ENCODE peak calls at places on chromosomes 3 and 15, in eight cellular contexts. One of them, this sample, is unnamed.

GRCh38 chr3:51354766-51355615 is 30.1 kb upstream of the MANF start:
- DNase-seq in WERI-Rb-1: peak
- DNase-seq in Ammon's horn: peak
- DNase-seq in hippocampal formation: no peak
- DNase-seq in NCI-H460: no peak
- DNase-seq in GM12865: no peak
- DNase-seq in T-helper 1 cell: no peak
- DNase-seq in endothelial cell: no peak
- DNase-seq in this sample: no peak

GRCh38 chr3:133269393-133269792 is 130.5 kb upstream of the BFSP2 start:
- DNase-seq in Ammon's horn: no peak
- DNase-seq in NCI-H460: no peak
- DNase-seq in hippocampal formation: no peak
- DNase-seq in WERI-Rb-1: peak
- DNase-seq in GM12865: no peak
- DNase-seq in T-helper 1 cell: no peak
- DNase-seq in endothelial cell: no peak
- DNase-seq in this sample: no peak

GRCh38 chr3:1190576-1190975 is 97.8 kb downstream of the CNTN6 start:
- DNase-seq in WERI-Rb-1: no peak
- DNase-seq in T-helper 1 cell: no peak
- DNase-seq in GM12865: no peak
- DNase-seq in Ammon's horn: no peak
- DNase-seq in NCI-H460: no peak
- DNase-seq in endothelial cell: no peak
- DNase-seq in hippocampal formation: no peak
- DNase-seq in this sample: no peak

GRCh38 chr15:74365619-74366445 is 1.6 kb downstream of the CYP11A1 start:
- DNase-seq in T-helper 1 cell: no peak
- DNase-seq in NCI-H460: no peak
- DNase-seq in hippocampal formation: no peak
- DNase-seq in Ammon's horn: no peak
- DNase-seq in GM12865: no peak
- DNase-seq in WERI-Rb-1: no peak
- DNase-seq in endothelial cell: peak
- DNase-seq in this sample: no peak

GRCh38 chr15:37001436-37001835 is 98.9 kb downstream of the MEIS2 start:
- DNase-seq in Ammon's horn: no peak
- DNase-seq in hippocampal formation: no peak
- DNase-seq in GM12865: no peak
- DNase-seq in NCI-H460: no peak
- DNase-seq in T-helper 1 cell: no peak
- DNase-seq in endothelial cell: no peak
- DNase-seq in WERI-Rb-1: no peak
- DNase-seq in this sample: no peak

GRCh38 chr15:100842756-100843730 is 36.6 kb upstream of the ALDH1A3 start:
- DNase-seq in GM12865: no peak
- DNase-seq in T-helper 1 cell: no peak
- DNase-seq in WERI-Rb-1: no peak
- DNase-seq in Ammon's horn: peak
- DNase-seq in NCI-H460: no peak
- DNase-seq in hippocampal formation: peak
- DNase-seq in endothelial cell: no peak
- DNase-seq in this sample: no peak

GRCh38 chr15:79243723-79244122 is 38.8 kb upstream of the ANKRD34C start:
- DNase-seq in WERI-Rb-1: no peak
- DNase-seq in Ammon's horn: peak
- DNase-seq in GM12865: no peak
- DNase-seq in hippocampal formation: no peak
- DNase-seq in endothelial cell: no peak
- DNase-seq in T-helper 1 cell: no peak
- DNase-seq in NCI-H460: no peak
- DNase-seq in this sample: no peak

GRCh38 chr3:64575211-64575844 is 112.5 kb downstream of the ADAMTS9 start:
- DNase-seq in hippocampal formation: no peak
- DNase-seq in endothelial cell: peak
- DNase-seq in WERI-Rb-1: peak
- DNase-seq in Ammon's horn: no peak
- DNase-seq in NCI-H460: no peak
- DNase-seq in GM12865: peak
- DNase-seq in T-helper 1 cell: no peak
- DNase-seq in this sample: no peak

GRCh38 chr3:48240000-48240710 is 749 bp upstream of the ZNF589 start:
- DNase-seq in endothelial cell: peak
- DNase-seq in hippocampal formation: no peak
- DNase-seq in T-helper 1 cell: no peak
- DNase-seq in GM12865: no peak
- DNase-seq in WERI-Rb-1: no peak
- DNase-seq in NCI-H460: no peak
- DNase-seq in Ammon's horn: no peak
- DNase-seq in this sample: no peak

GRCh38 chr3:23877324-23877980 is 39.3 kb downstream of the NKIRAS1 start:
- DNase-seq in T-helper 1 cell: no peak
- DNase-seq in GM12865: no peak
- DNase-seq in NCI-H460: peak
- DNase-seq in WERI-Rb-1: no peak
- DNase-seq in hippocampal formation: peak
- DNase-seq in endothelial cell: no peak
- DNase-seq in Ammon's horn: no peak
- DNase-seq in this sample: peak

GRCh38 chr3:197493049-197493448 is 62.7 kb downstream of the BDH1 start:
- DNase-seq in hippocampal formation: no peak
- DNase-seq in Ammon's horn: no peak
- DNase-seq in GM12865: no peak
- DNase-seq in T-helper 1 cell: no peak
- DNase-seq in endothelial cell: no peak
- DNase-seq in WERI-Rb-1: no peak
- DNase-seq in NCI-H460: no peak
- DNase-seq in this sample: no peak

GRCh38 chr15:51312132-51312531 is 26.3 kb downstream of the CYP19A1 start:
- DNase-seq in GM12865: no peak
- DNase-seq in endothelial cell: no peak
- DNase-seq in NCI-H460: no peak
- DNase-seq in hippocampal formation: no peak
- DNase-seq in WERI-Rb-1: no peak
- DNase-seq in Ammon's horn: no peak
- DNase-seq in T-helper 1 cell: no peak
- DNase-seq in this sample: no peak

GRCh38 chr3:157632081-157632480 is 128.9 kb upstream of the VEPH1 start:
- DNase-seq in endothelial cell: no peak
- DNase-seq in WERI-Rb-1: no peak
- DNase-seq in hippocampal formation: no peak
- DNase-seq in T-helper 1 cell: no peak
- DNase-seq in GM12865: no peak
- DNase-seq in NCI-H460: no peak
- DNase-seq in Ammon's horn: no peak
- DNase-seq in this sample: no peak

GRCh38 chr3:182568206-182568605 is 225.1 kb upstream of the ATP11B start:
- DNase-seq in Ammon's horn: no peak
- DNase-seq in endothelial cell: no peak
- DNase-seq in hippocampal formation: no peak
- DNase-seq in NCI-H460: no peak
- DNase-seq in T-helper 1 cell: no peak
- DNase-seq in GM12865: no peak
- DNase-seq in WERI-Rb-1: no peak
- DNase-seq in this sample: no peak

GRCh38 chr3:11211531-11212300 is 57.4 kb downstream of the HRH1 start:
- DNase-seq in GM12865: no peak
- DNase-seq in Ammon's horn: no peak
- DNase-seq in WERI-Rb-1: no peak
- DNase-seq in endothelial cell: no peak
- DNase-seq in hippocampal formation: no peak
- DNase-seq in T-helper 1 cell: no peak
- DNase-seq in NCI-H460: no peak
- DNase-seq in this sample: no peak

GRCh38 chr3:36705015-36705414 is 59.3 kb downstream of the DCLK3 start:
- DNase-seq in GM12865: no peak
- DNase-seq in NCI-H460: no peak
- DNase-seq in WERI-Rb-1: no peak
- DNase-seq in T-helper 1 cell: no peak
- DNase-seq in Ammon's horn: no peak
- DNase-seq in hippocampal formation: no peak
- DNase-seq in endothelial cell: no peak
- DNase-seq in this sample: no peak

GRCh38 chr3:185312006-185312405 is 50.9 kb upstream of the MAP3K13 start:
- DNase-seq in GM12865: peak
- DNase-seq in T-helper 1 cell: no peak
- DNase-seq in Ammon's horn: no peak
- DNase-seq in NCI-H460: no peak
- DNase-seq in endothelial cell: no peak
- DNase-seq in hippocampal formation: no peak
- DNase-seq in WERI-Rb-1: no peak
- DNase-seq in this sample: no peak

GRCh38 chr3:49493901-49494300 is 23.8 kb downstream of the DAG1 start:
- DNase-seq in T-helper 1 cell: no peak
- DNase-seq in NCI-H460: no peak
- DNase-seq in endothelial cell: no peak
- DNase-seq in GM12865: no peak
- DNase-seq in hippocampal formation: no peak
- DNase-seq in WERI-Rb-1: no peak
- DNase-seq in Ammon's horn: no peak
- DNase-seq in this sample: no peak

GRCh38 chr3:64354221-64354620 is 129.0 kb upstream of the PRICKLE2 start:
- DNase-seq in endothelial cell: no peak
- DNase-seq in GM12865: no peak
- DNase-seq in T-helper 1 cell: no peak
- DNase-seq in NCI-H460: no peak
- DNase-seq in WERI-Rb-1: no peak
- DNase-seq in hippocampal formation: no peak
- DNase-seq in Ammon's horn: no peak
- DNase-seq in this sample: no peak

GRCh38 chr3:132595036-132595435 is 2.0 kb upstream of the ACKR4 start:
- DNase-seq in hippocampal formation: no peak
- DNase-seq in Ammon's horn: no peak
- DNase-seq in NCI-H460: no peak
- DNase-seq in GM12865: no peak
- DNase-seq in WERI-Rb-1: no peak
- DNase-seq in T-helper 1 cell: no peak
- DNase-seq in endothelial cell: no peak
- DNase-seq in this sample: no peak

GRCh38 chr3:150421799-150422548 is 13.9 kb downstream of the TSC22D2 start:
- DNase-seq in GM12865: no peak
- DNase-seq in hippocampal formation: no peak
- DNase-seq in NCI-H460: no peak
- DNase-seq in WERI-Rb-1: no peak
- DNase-seq in endothelial cell: no peak
- DNase-seq in Ammon's horn: no peak
- DNase-seq in T-helper 1 cell: no peak
- DNase-seq in this sample: no peak

GRCh38 chr3:38574411-38575278 is 74.8 kb downstream of the SCN5A start:
- DNase-seq in hippocampal formation: no peak
- DNase-seq in Ammon's horn: no peak
- DNase-seq in GM12865: no peak
- DNase-seq in T-helper 1 cell: no peak
- DNase-seq in NCI-H460: no peak
- DNase-seq in WERI-Rb-1: peak
- DNase-seq in endothelial cell: no peak
- DNase-seq in this sample: peak

GRCh38 chr3:170222647-170223541 is 670 bp downstream of the PRKCI start:
- DNase-seq in GM12865: peak
- DNase-seq in T-helper 1 cell: peak
- DNase-seq in endothelial cell: no peak
- DNase-seq in hippocampal formation: peak
- DNase-seq in WERI-Rb-1: peak
- DNase-seq in NCI-H460: no peak
- DNase-seq in Ammon's horn: peak
- DNase-seq in this sample: peak

GRCh38 chr15:73950479-73951043 is 24.3 kb downstream of the LOXL1 start:
- DNase-seq in hippocampal formation: no peak
- DNase-seq in T-helper 1 cell: no peak
- DNase-seq in endothelial cell: no peak
- DNase-seq in Ammon's horn: no peak
- DNase-seq in GM12865: no peak
- DNase-seq in NCI-H460: no peak
- DNase-seq in WERI-Rb-1: no peak
- DNase-seq in this sample: no peak

GRCh38 chr15:23599053-23599452 is 33.6 kb downstream of the MKRN3 start:
- DNase-seq in T-helper 1 cell: no peak
- DNase-seq in GM12865: no peak
- DNase-seq in endothelial cell: no peak
- DNase-seq in Ammon's horn: no peak
- DNase-seq in WERI-Rb-1: no peak
- DNase-seq in NCI-H460: no peak
- DNase-seq in hippocampal formation: no peak
- DNase-seq in this sample: no peak

GRCh38 chr15:53454843-53455721 is 304.4 kb downstream of the WDR72 start:
- DNase-seq in GM12865: no peak
- DNase-seq in WERI-Rb-1: no peak
- DNase-seq in NCI-H460: no peak
- DNase-seq in T-helper 1 cell: no peak
- DNase-seq in endothelial cell: no peak
- DNase-seq in Ammon's horn: no peak
- DNase-seq in hippocampal formation: no peak
- DNase-seq in this sample: no peak

GRCh38 chr3:118144919-118145318 is 889.7 kb downstream of the IGSF11 start:
- DNase-seq in T-helper 1 cell: no peak
- DNase-seq in endothelial cell: no peak
- DNase-seq in Ammon's horn: no peak
- DNase-seq in WERI-Rb-1: peak
- DNase-seq in GM12865: peak
- DNase-seq in hippocampal formation: no peak
- DNase-seq in NCI-H460: no peak
- DNase-seq in this sample: no peak

GRCh38 chr3:72490688-72491430 is 357.4 kb downstream of the SHQ1 start:
- DNase-seq in NCI-H460: no peak
- DNase-seq in GM12865: peak
- DNase-seq in endothelial cell: no peak
- DNase-seq in WERI-Rb-1: peak
- DNase-seq in hippocampal formation: no peak
- DNase-seq in Ammon's horn: peak
- DNase-seq in T-helper 1 cell: no peak
- DNase-seq in this sample: no peak

GRCh38 chr15:63946524-63947065 is 99.7 kb downstream of the DAPK2 start:
- DNase-seq in GM12865: no peak
- DNase-seq in endothelial cell: no peak
- DNase-seq in Ammon's horn: no peak
- DNase-seq in WERI-Rb-1: no peak
- DNase-seq in hippocampal formation: no peak
- DNase-seq in T-helper 1 cell: no peak
- DNase-seq in NCI-H460: no peak
- DNase-seq in this sample: no peak

GRCh38 chr15:86802244-86802643 is 722.6 kb downstream of the AGBL1 start:
- DNase-seq in GM12865: no peak
- DNase-seq in hippocampal formation: no peak
- DNase-seq in endothelial cell: no peak
- DNase-seq in NCI-H460: no peak
- DNase-seq in WERI-Rb-1: no peak
- DNase-seq in T-helper 1 cell: no peak
- DNase-seq in Ammon's horn: no peak
- DNase-seq in this sample: no peak

GRCh38 chr3:139655880-139656279 is 21.9 kb downstream of the NMNAT3 start:
- DNase-seq in T-helper 1 cell: no peak
- DNase-seq in endothelial cell: no peak
- DNase-seq in hippocampal formation: no peak
- DNase-seq in WERI-Rb-1: no peak
- DNase-seq in Ammon's horn: peak
- DNase-seq in GM12865: no peak
- DNase-seq in NCI-H460: no peak
- DNase-seq in this sample: no peak

GRCh38 chr15:64942356-64942755 is 30.7 kb downstream of the ANKDD1A start:
- DNase-seq in WERI-Rb-1: no peak
- DNase-seq in NCI-H460: no peak
- DNase-seq in Ammon's horn: no peak
- DNase-seq in GM12865: no peak
- DNase-seq in T-helper 1 cell: no peak
- DNase-seq in hippocampal formation: no peak
- DNase-seq in endothelial cell: no peak
- DNase-seq in this sample: no peak

GRCh38 chr15:79170256-79170664 is 79.7 kb upstream of the RASGRF1 start:
- DNase-seq in hippocampal formation: no peak
- DNase-seq in endothelial cell: no peak
- DNase-seq in T-helper 1 cell: no peak
- DNase-seq in NCI-H460: peak
- DNase-seq in Ammon's horn: no peak
- DNase-seq in GM12865: no peak
- DNase-seq in WERI-Rb-1: no peak
- DNase-seq in this sample: no peak